ENCODE peak calls at places on chromosomes 11 and 22, in eight cellular contexts. U, I, P, Q, O, Z, N and W are unnamed samples.
A peak's percentile ranks its signal among the peaks of the same experiment; 100 is the strongest.

GRCh38 chr11:1864831-1865665 is 12.2 kb downstream of the LSP1 start:
- DNase-seq in O (no peak), I (no peak), Z (no peak), Q (no peak), N (no peak), U (peak; percentile 86), P (no peak), W (no peak)

GRCh38 chr22:43305806-43306205 is 37.4 kb downstream of the SCUBE1 start:
- DNase-seq in U (no peak), O (no peak), Z (no peak), I (no peak), Q (no peak), P (no peak), N (no peak), W (no peak)

GRCh38 chr11:134513585-134514120 is 101.6 kb upstream of the B3GAT1 start:
- DNase-seq in I (no peak), P (no peak), Q (no peak), U (no peak), Z (no peak), O (no peak), N (no peak), W (no peak)

GRCh38 chr11:45654242-45654641 is 11.2 kb downstream of the CHST1 start:
- DNase-seq in Q (peak; percentile 37), O (no peak), I (no peak), P (no peak), U (no peak), N (no peak), Z (no peak), W (no peak)

GRCh38 chr11:14927146-14927545 is 35.1 kb upstream of the CYP2R1 start:
- DNase-seq in O (no peak), I (no peak), Z (no peak), Q (no peak), U (no peak), N (no peak), P (no peak), W (no peak)

GRCh38 chr11:115126092-115126491 is 378.1 kb downstream of the CADM1 start:
- DNase-seq in N (no peak), U (no peak), Q (no peak), I (no peak), O (no peak), Z (no peak), P (no peak), W (no peak)

GRCh38 chr11:64564947-64565889 is 25.8 kb upstream of the SLC22A12 start:
- DNase-seq in Z (no peak), O (no peak), N (no peak), I (no peak), P (no peak), U (no peak), Q (no peak), W (no peak)

GRCh38 chr22:44426981-44427380 is 71.1 kb downstream of the RTL6 start:
- DNase-seq in Z (no peak), I (no peak), O (no peak), N (no peak), P (no peak), U (no peak), Q (peak; percentile 36), W (no peak)

GRCh38 chr11:102120006-102120405 is 9.8 kb downstream of the YAP1 start:
- DNase-seq in O (no peak), N (no peak), P (no peak), Q (no peak), I (no peak), Z (no peak), U (no peak), W (no peak)

GRCh38 chr11:72012091-72012630 is 13.5 kb downstream of the IL18BP start:
- DNase-seq in O (no peak), Q (no peak), P (no peak), Z (no peak), N (no peak), I (no peak), U (no peak), W (no peak)

DNA sequence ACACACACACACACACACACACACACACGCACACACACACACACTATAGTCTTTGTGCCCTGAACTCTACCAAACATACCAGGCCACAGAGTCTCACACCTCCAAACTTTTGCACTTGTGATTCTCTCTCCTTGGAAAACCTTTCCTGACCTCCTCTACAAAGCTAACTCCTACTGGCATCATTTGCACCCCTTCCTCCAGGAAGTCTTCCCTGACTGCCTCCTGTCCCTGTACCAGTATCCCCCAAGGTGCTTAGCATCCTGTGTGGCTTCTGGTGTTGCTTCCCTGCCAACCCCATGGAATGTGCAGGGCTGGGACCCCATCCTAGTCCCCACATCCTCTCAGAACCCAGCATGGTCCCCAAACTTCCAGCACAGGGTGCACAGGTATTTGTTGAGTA is 8.9 kb downstream of the TPST2 start:
- DNase-seq in O (no peak), N (no peak), P (no peak), Z (no peak), Q (no peak), I (no peak), U (no peak), W (no peak)
- H3K4me3 ChIP-seq in O (no peak overlapping the region), N (no peak overlapping the region), P (no peak overlapping the region), Z (no peak overlapping the region), Q (no peak overlapping the region), I (no peak overlapping the region), U (no peak overlapping the region), W (no peak overlapping the region)

GRCh38 chr11:86197448-86197847 is 47.1 kb upstream of the EED start:
- DNase-seq in U (no peak), Q (no peak), I (no peak), P (no peak), O (no peak), N (no peak), Z (no peak), W (no peak)

GRCh38 chr11:86194998-86195397 is 49.6 kb upstream of the EED start:
- DNase-seq in O (no peak), I (no peak), U (no peak), Z (no peak), P (no peak), Q (no peak), N (no peak), W (no peak)

GRCh38 chr11:86196291-86196690 is 48.3 kb upstream of the EED start:
- DNase-seq in Z (no peak), O (no peak), U (no peak), Q (no peak), I (no peak), N (no peak), P (no peak), W (no peak)

GRCh38 chr11:86196924-86197323 is 47.6 kb upstream of the EED start:
- DNase-seq in O (no peak), P (no peak), U (no peak), N (no peak), Q (no peak), Z (no peak), I (no peak), W (no peak)

DNA sequence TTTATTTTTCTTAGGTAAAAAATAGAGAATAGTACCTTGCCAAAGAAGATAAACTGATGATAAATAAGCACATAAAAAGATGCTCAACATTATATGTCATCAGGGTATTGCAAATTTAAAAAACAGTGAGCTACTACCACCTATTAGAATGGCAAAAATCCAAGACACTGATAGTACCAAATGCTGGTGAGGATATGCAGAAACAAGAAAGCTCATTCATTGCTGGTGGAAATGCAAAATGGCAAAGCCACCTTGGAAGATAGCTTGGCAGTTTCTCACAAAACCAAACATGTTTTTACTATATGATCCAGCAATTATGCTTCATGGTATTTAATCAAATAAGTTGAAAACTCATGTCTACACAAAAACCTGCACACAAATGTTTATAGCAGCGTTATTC is 46.4 kb upstream of the EED start:
- DNase-seq in Q (no peak), O (no peak), I (no peak), U (no peak), N (no peak), Z (no peak), P (no peak), W (no peak)
- TF ChIP-seq POLR2A in Q (no peak), O (no peak), I (no peak), U (no peak), N (no peak), Z (no peak), P (no peak), W (no peak)

GRCh38 chr11:84581083-84581482 is 1046.1 kb downstream of the DLG2 start:
- DNase-seq in U (no peak), I (no peak), P (no peak), Z (no peak), N (no peak), O (no peak), Q (no peak), W (no peak)

GRCh38 chr11:84583106-84583505 is 1044.0 kb downstream of the DLG2 start:
- DNase-seq in I (no peak), Z (no peak), U (no peak), O (no peak), P (no peak), N (no peak), Q (no peak), W (no peak)

GRCh38 chr11:84580338-84580737 is 1046.8 kb downstream of the DLG2 start:
- DNase-seq in P (no peak), N (no peak), Q (no peak), I (no peak), O (no peak), Z (no peak), U (no peak), W (no peak)
- H3K4me3 ChIP-seq in P (no peak overlapping the region), N (no peak overlapping the region), Q (no peak overlapping the region), I (no peak overlapping the region), O (no peak overlapping the region), Z (no peak overlapping the region), U (no peak overlapping the region), W (no peak overlapping the region)

GRCh38 chr22:36143066-36143815 is 17.3 kb downstream of the APOL3 start:
- DNase-seq in Z (no peak), I (no peak), U (no peak), Q (peak; percentile 88), O (no peak), P (no peak), N (no peak), W (no peak)

GRCh38 chr22:36144886-36145541 is 15.5 kb downstream of the APOL3 start:
- DNase-seq in Q (peak; percentile 75), I (peak; percentile 13), Z (peak; percentile 52), N (peak; percentile 70), U (peak; percentile 81), P (peak; percentile 60), O (peak; percentile 67), W (no peak)

GRCh38 chr22:36145881-36146280 is 14.7 kb downstream of the APOL3 start:
- DNase-seq in U (peak; percentile 37), N (no peak), O (no peak), Q (no peak), Z (no peak), I (no peak), P (no peak), W (no peak)

GRCh38 chr22:36141481-36141880 is 19.1 kb downstream of the APOL3 start:
- DNase-seq in U (no peak), P (no peak), N (no peak), Z (no peak), Q (no peak), I (no peak), O (no peak), W (no peak)

DNA sequence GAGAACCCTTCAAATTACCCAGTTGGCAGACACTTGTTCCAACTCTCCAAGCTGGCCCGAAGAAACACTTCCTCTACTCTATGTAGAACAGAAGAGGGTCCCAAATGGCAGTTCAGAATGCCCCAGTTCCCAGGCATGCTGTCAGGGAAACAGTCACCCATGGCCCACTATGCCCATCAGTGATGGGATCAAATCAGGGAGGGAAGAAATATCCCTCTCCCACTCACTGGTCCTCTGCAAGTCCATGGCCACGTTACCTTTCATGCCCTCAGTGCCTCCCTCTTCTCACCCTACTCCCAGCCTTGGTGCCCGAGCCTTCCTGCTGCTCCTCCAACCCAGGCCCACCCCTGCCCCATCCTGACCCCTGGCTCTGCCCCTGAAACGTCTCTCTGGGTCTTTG is 16.6 kb downstream of the APOL3 start:
- DNase-seq in I (no peak), N (no peak), Q (no peak), Z (no peak), O (no peak), P (no peak), U (no peak), W (no peak)
- TF ChIP-seq POLR2A in I (no peak), N (no peak), Q (no peak), Z (no peak), O (no peak), P (no peak), U (no peak), W (no peak)